ENCODE peak calls at places on chromosomes 13 and 19, in four cellular contexts. B is lower lobe of right lung; W is stimulated activated effector memory CD8-positive, alpha-beta T cell treated with anti-CD3 and anti-CD28 coated beads, Interleukin-12 subunit alpha, Interleukin-12 subunit beta, amount 100 ng/mL, for 72 hours; M is mucosa of gallbladder. E is an unnamed sample.

GRCh38 chr13:19618925-19619324 is 14.5 kb upstream of the MPHOSPH8 start:
- DNase-seq in B (no peak), W (no peak), M (peak), E (no peak)

GRCh38 chr13:99028890-99029289 is 51.0 kb upstream of the DOCK9 start:
- DNase-seq in B (no peak), W (no peak), M (no peak), E (no peak)

GRCh38 chr13:111854403-111854802 is 212.5 kb upstream of the SOX1 start:
- DNase-seq in B (no peak), W (no peak), M (no peak), E (no peak)

GRCh38 chr13:44873486-44873885 is 115.8 kb downstream of the NUFIP1 start:
- DNase-seq in B (no peak), W (no peak), M (no peak), E (no peak)

GRCh38 chr19:4557971-4558941 is 1.2 kb downstream of the SEMA6B start:
- DNase-seq in B (no peak), W (peak), M (no peak), E (no peak)

GRCh38 chr13:34108396-34108795 is 290.4 kb downstream of the RFC3 start:
- DNase-seq in B (no peak), W (no peak), M (no peak), E (no peak)

GRCh38 chr19:2032296-2032941 is 16.9 kb upstream of the BTBD2 start:
- DNase-seq in B (peak), W (no peak), M (peak), E (peak)

GRCh38 chr19:35902870-35903475 is 644 bp downstream of the HCST start:
- DNase-seq in B (no peak), W (no peak), M (no peak), E (no peak)

GRCh38 chr13:113839536-113840204 is 24.2 kb downstream of the GAS6 start:
- DNase-seq in B (peak), W (no peak), M (no peak), E (peak)

GRCh38 chr13:20231839-20232555 is at the start of gene GJB6:
- DNase-seq in B (no peak), W (no peak), M (no peak), E (no peak)

GRCh38 chr19:289651-290538 is 1.3 kb downstream of the PLPP2 start:
- DNase-seq in B (peak), W (no peak), M (peak), E (peak)

GRCh38 chr19:16417660-16418596 is 53.8 kb downstream of the EPS15L1 start:
- DNase-seq in B (peak), W (peak), M (peak), E (peak)

E was measured in kidney.